ENCODE peak calls at places on chromosomes 16 and 17, in five cellular contexts. T is KG1, Y is Right ventricle myocardium superior, M is activated T-cell treated with anti-CD3 and anti-CD28 coated beads for 48 hours, O is endothelial cell. J is an unnamed sample.

GRCh38 chr17:21359483-21359840 is 16.7 kb upstream of the KCNJ12 start:
- DNase-seq in T (no peak), Y (no peak), M (no peak), O (no peak), J (no peak)

GRCh38 chr17:69390735-69391501 is 23.6 kb upstream of the MAP2K6 start:
- DNase-seq in T (no peak), Y (no peak), M (no peak), O (no peak), J (no peak)

GRCh38 chr16:69243479-69243878 is 56.5 kb downstream of the SNTB2 start:
- DNase-seq in T (no peak), Y (no peak), M (no peak), O (no peak), J (no peak)

GRCh38 chr17:19009970-19010369 is 5.4 kb upstream of the FAM83G start:
- DNase-seq in T (no peak), Y (no peak), M (no peak), O (no peak), J (no peak)

GRCh38 chr17:63843387-63844292 is 1.2 kb upstream of the SMARCD2 start:
- DNase-seq in T (peak; percentile 29), Y (peak; percentile 76), M (no peak), O (no peak), J (peak; percentile 39)

GRCh38 chr17:44917456-44917855 is 2.2 kb upstream of the GFAP start:
- DNase-seq in T (no peak), Y (no peak), M (no peak), O (no peak), J (peak; percentile 41)

GRCh38 chr17:40901981-40902862 is 17.2 kb upstream of the KRT20 start:
- DNase-seq in T (no peak), Y (no peak), M (no peak), O (no peak), J (no peak)

GRCh38 chr17:65559802-65560627 is 1.4 kb downstream of the AXIN2 start:
- DNase-seq in T (no peak), Y (no peak), M (no peak), O (peak; percentile 49), J (peak; percentile 74)